ENCODE peak calls at places on chromosomes 2 and 18, in eight cellular contexts. D is hepatic stellate cell; G is T-cell; C is ascending aorta; T is activated naive CD4-positive, alpha-beta T cell treated with anti-CD3 and anti-CD28 coated beads for 36 hours; P is left ventricle myocardium superior; O is HS-27A; E is effector memory CD8-positive, alpha-beta T cell. M is an unnamed sample.

GRCh38 chr2:112793449-112793978 is 9.2 kb upstream of the IL1A start:
- DNase-seq in D (no peak), G (no peak), C (no peak), T (no peak), P (no peak), O (no peak), E (no peak), M (no peak)

GRCh38 chr2:26976242-26976641 is 5.8 kb downstream of the MAPRE3 start:
- DNase-seq in D (no peak), G (no peak), C (no peak), T (no peak), P (no peak), O (no peak), E (no peak), M (no peak)

GRCh38 chr2:32009479-32010256 is 1.1 kb downstream of the MEMO1 start:
- DNase-seq in D (peak), G (peak), C (no peak), T (peak), P (peak), O (no peak), E (peak), M (peak)

GRCh38 chr2:10322973-10323372 is 20.3 kb downstream of the HPCAL1 start:
- DNase-seq in D (no peak), G (no peak), C (no peak), T (no peak), P (no peak), O (no peak), E (no peak), M (no peak)

GRCh38 chr2:176088048-176088936 is 4.2 kb upstream of the HOXD13 start:
- DNase-seq in D (peak), G (no peak), C (no peak), T (peak), P (peak), O (no peak), E (no peak), M (no peak)

GRCh38 chr18:26804474-26804873 is 61.0 kb downstream of the AQP4 start:
- DNase-seq in D (no peak), G (no peak), C (no peak), T (no peak), P (peak), O (no peak), E (no peak), M (no peak)

GRCh38 chr2:240933966-240934700 is 28.0 kb downstream of the CROCC2 start:
- DNase-seq in D (no peak), G (no peak), C (no peak), T (peak), P (peak), O (no peak), E (no peak), M (no peak)

GRCh38 chr2:133886735-133887675 is 318.7 kb upstream of the NCKAP5 start:
- DNase-seq in D (peak), G (peak), C (no peak), T (peak), P (peak), O (peak), E (peak), M (peak)

GRCh38 chr2:107698861-107699260 is 127.8 kb upstream of the RGPD4 start:
- DNase-seq in D (no peak), G (no peak), C (no peak), T (no peak), P (no peak), O (no peak), E (no peak), M (no peak)

GRCh38 chr2:10889741-10890215 is 22.0 kb upstream of the KCNF1 start:
- DNase-seq in D (no peak), G (no peak), C (no peak), T (no peak), P (no peak), O (no peak), E (no peak), M (no peak)

GRCh38 chr2:234110219-234110618 is 59.7 kb downstream of the SPP2 start:
- DNase-seq in D (no peak), G (no peak), C (no peak), T (no peak), P (no peak), O (no peak), E (no peak), M (no peak)

GRCh38 chr2:46801731-46802664 is 113.6 kb downstream of the MCFD2 start:
- DNase-seq in D (no peak), G (no peak), C (no peak), T (no peak), P (no peak), O (peak), E (no peak), M (no peak)

GRCh38 chr2:118122768-118123335 is 34.6 kb downstream of the INSIG2 start:
- DNase-seq in D (no peak), G (no peak), C (no peak), T (no peak), P (no peak), O (no peak), E (no peak), M (no peak)

M was measured in heart right ventricle.